ENCODE peak calls at places on chromosome X, in five cellular contexts. I is suprapubic skin; H is body of pancreas; Q is ovary; U is CD8-positive, alpha-beta T cell. E is an unnamed sample. For H3K4me1, the result is how much of the 10 kb centered on the place peaks cover.

GRCh38 chrX:13216139-13216538 is 103.7 kb downstream of the ATXN3L start:
- DNase-seq in I (no peak), H (no peak), Q (no peak), U (no peak), E (no peak)

GRCh38 chrX:1205681-1206611 is 6.5 kb downstream of the CRLF2 start:
- DNase-seq in I (no peak), H (peak), Q (no peak), U (peak), E (no peak)

GRCh38 chrX:48694776-48695523 is 1.6 kb upstream of the SUV39H1 start:
- DNase-seq in I (no peak), H (no peak), Q (no peak), U (no peak), E (no peak)

GRCh38 chrX:13090261-13091110 is 46.1 kb upstream of the FAM9C start:
- DNase-seq in I (no peak), H (no peak), Q (no peak), U (no peak), E (no peak)

GRCh38 chrX:154486396-154487207 is at the start of gene UBL4A:
- DNase-seq in I (no peak), H (peak), Q (peak), U (peak), E (peak)

GRCh38 chrX:31271615-31272471 is 200.0 kb upstream of the FTHL17 start:
- DNase-seq in I (no peak), H (no peak), Q (no peak), U (no peak), E (no peak)

GRCh38 chrX:68249401-68249831 is 183.9 kb downstream of the OPHN1 start:
- DNase-seq in I (peak), H (peak), Q (peak), U (no peak), E (peak)

GRCh38 chrX:86714441-86714840 is 566.2 kb downstream of the DACH2 start:
- DNase-seq in I (no peak), H (no peak), Q (no peak), U (no peak), E (no peak)

GRCh38 chrX:69137371-69137881 is 27.8 kb downstream of the PJA1 start:
- DNase-seq in I (no peak), H (no peak), Q (peak), U (no peak), E (peak)

GRCh38 chrX:87664381-87664780 is 146.8 kb downstream of the KLHL4 start:
- DNase-seq in I (no peak), H (no peak), Q (no peak), U (no peak), E (no peak)

DNA sequence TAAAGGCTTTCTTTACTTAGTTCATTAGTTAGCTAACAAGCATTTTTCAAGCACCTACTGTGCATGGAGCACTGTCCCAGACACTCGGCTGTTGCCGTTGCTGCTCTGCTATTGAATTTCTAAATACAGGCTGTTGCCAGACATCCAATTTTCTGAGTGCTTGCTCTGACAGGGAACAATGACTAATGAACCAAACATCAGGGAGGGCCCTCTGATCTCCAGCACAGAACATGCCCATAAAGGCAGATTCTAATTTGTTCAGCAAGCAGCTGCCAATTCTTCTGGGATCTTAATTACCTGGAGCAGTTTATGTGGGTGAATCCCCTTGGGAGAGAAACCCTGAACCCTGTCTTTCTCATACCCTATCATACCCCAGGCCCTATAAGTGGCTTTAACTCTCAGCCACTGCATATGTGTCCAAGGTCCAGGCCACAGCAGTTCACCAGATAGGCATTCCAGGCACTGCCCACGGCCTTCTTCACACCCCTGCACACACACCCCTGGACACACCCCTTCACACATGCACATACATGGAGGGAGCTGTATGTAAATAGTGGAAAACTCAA is 27.9 kb downstream of the TSC22D3 start:
- DNase-seq in I (no peak), H (peak), Q (no peak), U (no peak), E (peak)
- H3K4me1 ChIP-seq in I (under half), H (under half), Q (under half), U (under half), E (under half)

DNA sequence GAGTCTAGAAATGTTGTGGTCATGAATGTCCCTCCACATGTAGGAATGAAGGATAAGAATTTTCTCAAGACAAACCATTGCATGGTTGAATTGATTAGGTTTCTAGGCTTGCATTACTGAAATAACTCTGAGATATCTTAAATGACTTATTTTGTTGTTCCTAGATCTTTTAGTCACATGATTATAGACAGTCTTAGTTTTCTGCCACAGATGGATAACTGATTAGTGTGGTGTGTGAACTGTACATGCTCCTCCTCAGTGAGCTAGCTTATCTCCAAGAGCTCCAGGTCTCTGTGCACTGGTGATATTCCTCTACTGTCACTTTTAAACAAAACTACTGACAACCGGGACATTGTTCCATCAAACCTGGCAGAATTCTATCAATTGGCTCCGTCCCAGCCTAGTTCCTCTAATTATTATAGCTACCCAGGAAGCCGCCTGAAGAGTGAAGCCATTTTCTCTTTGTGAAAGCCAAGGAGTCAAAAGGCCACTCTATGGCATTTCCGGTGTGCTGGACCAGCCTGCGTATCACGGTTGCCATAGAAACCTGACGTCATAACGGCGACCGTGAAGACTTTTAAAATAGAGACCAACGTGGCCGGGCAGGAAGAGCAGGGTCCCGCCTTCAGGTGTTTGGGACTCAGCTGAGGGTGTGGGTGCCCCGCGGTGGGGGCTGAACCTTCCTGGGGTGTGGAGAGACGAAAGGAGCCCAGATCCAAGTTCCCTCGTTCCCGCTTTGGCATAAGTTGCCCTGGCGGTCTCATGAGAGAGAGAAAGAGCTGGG is 28.1 kb downstream of the BEX3 start:
- DNase-seq in I (peak), H (peak), Q (peak), U (no peak), E (peak)
- H3K4me3 ChIP-seq in I (peak), H (no peak), Q (peak), U (peak), E (peak)

GRCh38 chrX:134570899-134571298 is 87.4 kb downstream of the PLAC1 start:
- DNase-seq in I (no peak), H (no peak), Q (no peak), U (no peak), E (no peak)
- H3K4me1 ChIP-seq in I (under half), H (under half), Q (under half), U (under half), E (under half)

GRCh38 chrX:10722804-10723364 is 102.5 kb upstream of the MID1 start:
- DNase-seq in I (peak), H (peak), Q (no peak), U (no peak), E (peak)
- H3K4me3 ChIP-seq in I (no peak), H (no peak), Q (no peak), U (no peak), E (no peak)

GRCh38 chrX:24999501-24999900 is 16.3 kb downstream of the ARX start:
- DNase-seq in I (no peak), H (no peak), Q (no peak), U (no peak), E (no peak)
- H3K4me1 ChIP-seq in I (under half), H (under half), Q (under half), U (under half), E (under half)

GRCh38 chrX:118755633-118756032 is 28.2 kb downstream of the IL13RA1 start:
- DNase-seq in I (no peak), H (no peak), Q (no peak), U (no peak), E (no peak)

GRCh38 chrX:118756111-118756510 is 28.7 kb downstream of the IL13RA1 start:
- DNase-seq in I (no peak), H (no peak), Q (no peak), U (no peak), E (no peak)

GRCh38 chrX:118751950-118752783 is 24.8 kb downstream of the IL13RA1 start:
- DNase-seq in I (no peak), H (no peak), Q (no peak), U (no peak), E (no peak)
- H3K4me3 ChIP-seq in I (no peak), H (no peak), Q (no peak), U (no peak), E (no peak)